ENCODE peak calls at places on chromosome 17, in eight cellular contexts. One of them, this sample, is unnamed.

GRCh38 chr17:4090898-4091297 is 51.9 kb downstream of the ZZEF1 start:
- DNase-seq in activated CD4-positive, alpha-beta T cell treated with anti-CD3 and anti-CD28 coated beads, Interleukin-2, amount 50 U/mL, for 1 hour: no peak
- DNase-seq in HAP-1: no peak
- DNase-seq in T-cell: no peak
- DNase-seq in A673: no peak
- DNase-seq in posterior cingulate gyrus: no peak
- DNase-seq in astrocyte of the hippocampus: peak; percentile 11
- DNase-seq in GM12865: no peak
- DNase-seq in this sample: no peak

GRCh38 chr17:35373532-35373983 is at the start of gene SLFN11:
- DNase-seq in GM12865: peak; percentile 83
- DNase-seq in posterior cingulate gyrus: peak; percentile 50
- DNase-seq in activated CD4-positive, alpha-beta T cell treated with anti-CD3 and anti-CD28 coated beads, Interleukin-2, amount 50 U/mL, for 1 hour: peak; percentile 74
- DNase-seq in A673: peak; percentile 93
- DNase-seq in T-cell: peak; percentile 80
- DNase-seq in astrocyte of the hippocampus: peak; percentile 46
- DNase-seq in HAP-1: peak; percentile 92
- DNase-seq in this sample: peak; percentile 47

GRCh38 chr17:45261577-45262515 is at the start of gene SPATA32:
- DNase-seq in activated CD4-positive, alpha-beta T cell treated with anti-CD3 and anti-CD28 coated beads, Interleukin-2, amount 50 U/mL, for 1 hour: peak; percentile 62
- DNase-seq in posterior cingulate gyrus: peak; percentile 51
- DNase-seq in T-cell: peak; percentile 58
- DNase-seq in astrocyte of the hippocampus: peak; percentile 39
- DNase-seq in A673: peak; percentile 18
- DNase-seq in GM12865: peak; percentile 71
- DNase-seq in HAP-1: no peak
- DNase-seq in this sample: peak; percentile 6

GRCh38 chr17:14557482-14557881 is 256.6 kb downstream of the HS3ST3B1 start:
- DNase-seq in T-cell: no peak
- DNase-seq in activated CD4-positive, alpha-beta T cell treated with anti-CD3 and anti-CD28 coated beads, Interleukin-2, amount 50 U/mL, for 1 hour: no peak
- DNase-seq in A673: no peak
- DNase-seq in HAP-1: no peak
- DNase-seq in GM12865: no peak
- DNase-seq in astrocyte of the hippocampus: no peak
- DNase-seq in posterior cingulate gyrus: no peak
- DNase-seq in this sample: no peak

GRCh38 chr17:949623-950338 is 29.8 kb downstream of the NXN start:
- DNase-seq in astrocyte of the hippocampus: no peak
- DNase-seq in T-cell: no peak
- DNase-seq in HAP-1: peak; percentile 37
- DNase-seq in activated CD4-positive, alpha-beta T cell treated with anti-CD3 and anti-CD28 coated beads, Interleukin-2, amount 50 U/mL, for 1 hour: no peak
- DNase-seq in posterior cingulate gyrus: no peak
- DNase-seq in A673: peak; percentile 65
- DNase-seq in GM12865: no peak
- DNase-seq in this sample: no peak

GRCh38 chr17:50604470-50604869 is 30.2 kb upstream of the ABCC3 start:
- DNase-seq in T-cell: no peak
- DNase-seq in A673: peak; percentile 88
- DNase-seq in activated CD4-positive, alpha-beta T cell treated with anti-CD3 and anti-CD28 coated beads, Interleukin-2, amount 50 U/mL, for 1 hour: no peak
- DNase-seq in posterior cingulate gyrus: no peak
- DNase-seq in GM12865: no peak
- DNase-seq in astrocyte of the hippocampus: peak; percentile 78
- DNase-seq in HAP-1: no peak
- DNase-seq in this sample: no peak

GRCh38 chr17:79862771-79863440 is 23.7 kb upstream of the CBX4 start:
- DNase-seq in activated CD4-positive, alpha-beta T cell treated with anti-CD3 and anti-CD28 coated beads, Interleukin-2, amount 50 U/mL, for 1 hour: no peak
- DNase-seq in GM12865: no peak
- DNase-seq in HAP-1: no peak
- DNase-seq in T-cell: no peak
- DNase-seq in posterior cingulate gyrus: no peak
- DNase-seq in A673: no peak
- DNase-seq in astrocyte of the hippocampus: no peak
- DNase-seq in this sample: no peak

GRCh38 chr17:68646626-68647526 is 45.7 kb upstream of the FAM20A start:
- DNase-seq in HAP-1: no peak
- DNase-seq in posterior cingulate gyrus: no peak
- DNase-seq in astrocyte of the hippocampus: no peak
- DNase-seq in GM12865: no peak
- DNase-seq in T-cell: no peak
- DNase-seq in A673: no peak
- DNase-seq in activated CD4-positive, alpha-beta T cell treated with anti-CD3 and anti-CD28 coated beads, Interleukin-2, amount 50 U/mL, for 1 hour: no peak
- DNase-seq in this sample: no peak

GRCh38 chr17:43591750-43592562 is 45.8 kb upstream of the ETV4 start:
- DNase-seq in A673: peak; percentile 24
- DNase-seq in activated CD4-positive, alpha-beta T cell treated with anti-CD3 and anti-CD28 coated beads, Interleukin-2, amount 50 U/mL, for 1 hour: no peak
- DNase-seq in posterior cingulate gyrus: no peak
- DNase-seq in astrocyte of the hippocampus: peak; percentile 88
- DNase-seq in GM12865: peak; percentile 20
- DNase-seq in T-cell: no peak
- DNase-seq in HAP-1: no peak
- DNase-seq in this sample: no peak

GRCh38 chr17:18261146-18261515 is 669 bp downstream of the MIEF2 start:
- DNase-seq in activated CD4-positive, alpha-beta T cell treated with anti-CD3 and anti-CD28 coated beads, Interleukin-2, amount 50 U/mL, for 1 hour: peak; percentile 18
- DNase-seq in A673: no peak
- DNase-seq in astrocyte of the hippocampus: peak; percentile 73
- DNase-seq in GM12865: peak; percentile 57
- DNase-seq in T-cell: no peak
- DNase-seq in HAP-1: no peak
- DNase-seq in posterior cingulate gyrus: no peak
- DNase-seq in this sample: peak; percentile 39

GRCh38 chr17:73683788-73684582 is 39.7 kb upstream of the SDK2 start:
- DNase-seq in HAP-1: no peak
- DNase-seq in A673: no peak
- DNase-seq in T-cell: no peak
- DNase-seq in posterior cingulate gyrus: no peak
- DNase-seq in activated CD4-positive, alpha-beta T cell treated with anti-CD3 and anti-CD28 coated beads, Interleukin-2, amount 50 U/mL, for 1 hour: no peak
- DNase-seq in GM12865: no peak
- DNase-seq in astrocyte of the hippocampus: no peak
- DNase-seq in this sample: no peak

GRCh38 chr17:16442594-16443389 is 27.4 kb downstream of the TRPV2 start:
- DNase-seq in posterior cingulate gyrus: no peak
- DNase-seq in A673: no peak
- DNase-seq in GM12865: peak; percentile 47
- DNase-seq in activated CD4-positive, alpha-beta T cell treated with anti-CD3 and anti-CD28 coated beads, Interleukin-2, amount 50 U/mL, for 1 hour: no peak
- DNase-seq in HAP-1: peak; percentile 35
- DNase-seq in astrocyte of the hippocampus: no peak
- DNase-seq in T-cell: no peak
- DNase-seq in this sample: no peak

GRCh38 chr17:47834756-47835155 is 3.3 kb downstream of the LRRC46 start:
- DNase-seq in GM12865: no peak
- DNase-seq in activated CD4-positive, alpha-beta T cell treated with anti-CD3 and anti-CD28 coated beads, Interleukin-2, amount 50 U/mL, for 1 hour: no peak
- DNase-seq in A673: no peak
- DNase-seq in astrocyte of the hippocampus: no peak
- DNase-seq in posterior cingulate gyrus: no peak
- DNase-seq in T-cell: no peak
- DNase-seq in HAP-1: no peak
- DNase-seq in this sample: no peak

GRCh38 chr17:77126519-77126918 is 14.2 kb upstream of the SEC14L1 start:
- DNase-seq in astrocyte of the hippocampus: no peak
- DNase-seq in posterior cingulate gyrus: no peak
- DNase-seq in A673: no peak
- DNase-seq in GM12865: no peak
- DNase-seq in activated CD4-positive, alpha-beta T cell treated with anti-CD3 and anti-CD28 coated beads, Interleukin-2, amount 50 U/mL, for 1 hour: no peak
- DNase-seq in HAP-1: no peak
- DNase-seq in T-cell: no peak
- DNase-seq in this sample: no peak

GRCh38 chr17:51427259-51428255 is 167.2 kb downstream of the UTP18 start:
- DNase-seq in T-cell: peak; percentile 80
- DNase-seq in HAP-1: no peak
- DNase-seq in A673: peak; percentile 14
- DNase-seq in GM12865: peak; percentile 70
- DNase-seq in astrocyte of the hippocampus: no peak
- DNase-seq in activated CD4-positive, alpha-beta T cell treated with anti-CD3 and anti-CD28 coated beads, Interleukin-2, amount 50 U/mL, for 1 hour: peak; percentile 74
- DNase-seq in posterior cingulate gyrus: no peak
- DNase-seq in this sample: no peak

GRCh38 chr17:29039764-29040598 is 3.0 kb upstream of the PIPOX start:
- DNase-seq in T-cell: no peak
- DNase-seq in HAP-1: peak; percentile 34
- DNase-seq in GM12865: no peak
- DNase-seq in A673: peak; percentile 81
- DNase-seq in astrocyte of the hippocampus: peak; percentile 95
- DNase-seq in posterior cingulate gyrus: no peak
- DNase-seq in activated CD4-positive, alpha-beta T cell treated with anti-CD3 and anti-CD28 coated beads, Interleukin-2, amount 50 U/mL, for 1 hour: no peak
- DNase-seq in this sample: peak; percentile 36

GRCh38 chr17:69677130-69677529 is 262.6 kb downstream of the MAP2K6 start:
- DNase-seq in activated CD4-positive, alpha-beta T cell treated with anti-CD3 and anti-CD28 coated beads, Interleukin-2, amount 50 U/mL, for 1 hour: no peak
- DNase-seq in astrocyte of the hippocampus: no peak
- DNase-seq in A673: no peak
- DNase-seq in posterior cingulate gyrus: no peak
- DNase-seq in GM12865: no peak
- DNase-seq in HAP-1: no peak
- DNase-seq in T-cell: no peak
- DNase-seq in this sample: no peak

This sample was measured in hypothalamus.